ENCODE peak calls at places on chromosomes 11 and 22, in ten cellular contexts. One of them, this sample, is unnamed.
A peak's percentile ranks its signal among the peaks of the same experiment; 100 is the strongest.

GRCh38 chr11:76094729-76095128 is 111.6 kb downstream of the WNT11 start:
- DNase-seq in endothelial cell of umbilical vein: no peak
- DNase-seq in tibial nerve: no peak
- DNase-seq in psoas muscle: no peak
- DNase-seq in brain microvascular endothelial cell: no peak
- DNase-seq in OCI-LY7: no peak
- DNase-seq in K562: no peak
- DNase-seq in spleen: no peak
- DNase-seq in heart left ventricle: no peak
- DNase-seq in GM23338: no peak
- DNase-seq in this sample: no peak

GRCh38 chr11:65113361-65113756 is 1.7 kb downstream of the TM7SF2 start:
- DNase-seq in OCI-LY7: no peak
- DNase-seq in endothelial cell of umbilical vein: no peak
- DNase-seq in K562: no peak
- DNase-seq in spleen: no peak
- DNase-seq in heart left ventricle: no peak
- DNase-seq in brain microvascular endothelial cell: no peak
- DNase-seq in tibial nerve: no peak
- DNase-seq in psoas muscle: no peak
- DNase-seq in GM23338: no peak
- DNase-seq in this sample: peak; percentile 25

GRCh38 chr22:24466831-24467249 is 28.3 kb upstream of the UPB1 start:
- DNase-seq in GM23338: no peak
- DNase-seq in heart left ventricle: peak; percentile 49
- DNase-seq in tibial nerve: peak; percentile 36
- DNase-seq in brain microvascular endothelial cell: peak; percentile 93
- DNase-seq in endothelial cell of umbilical vein: peak; percentile 94
- DNase-seq in K562: peak; percentile 27
- DNase-seq in spleen: no peak
- DNase-seq in psoas muscle: no peak
- DNase-seq in OCI-LY7: no peak
- DNase-seq in this sample: peak; percentile 33

GRCh38 chr11:36945384-36945783 is 347.3 kb upstream of the RAG2 start:
- DNase-seq in brain microvascular endothelial cell: no peak
- DNase-seq in tibial nerve: no peak
- DNase-seq in heart left ventricle: no peak
- DNase-seq in spleen: no peak
- DNase-seq in OCI-LY7: peak; percentile 3
- DNase-seq in GM23338: no peak
- DNase-seq in psoas muscle: no peak
- DNase-seq in endothelial cell of umbilical vein: no peak
- DNase-seq in K562: no peak
- DNase-seq in this sample: no peak

GRCh38 chr11:95459268-95460040 is 228.5 kb upstream of the SESN3 start:
- DNase-seq in GM23338: no peak
- DNase-seq in psoas muscle: no peak
- DNase-seq in K562: no peak
- DNase-seq in tibial nerve: no peak
- DNase-seq in heart left ventricle: no peak
- DNase-seq in OCI-LY7: no peak
- DNase-seq in endothelial cell of umbilical vein: peak; percentile 7
- DNase-seq in brain microvascular endothelial cell: no peak
- DNase-seq in spleen: no peak
- DNase-seq in this sample: no peak

GRCh38 chr11:71977090-71977489 is 21.6 kb upstream of the IL18BP start:
- DNase-seq in OCI-LY7: no peak
- DNase-seq in spleen: no peak
- DNase-seq in GM23338: no peak
- DNase-seq in psoas muscle: no peak
- DNase-seq in heart left ventricle: no peak
- DNase-seq in endothelial cell of umbilical vein: no peak
- DNase-seq in brain microvascular endothelial cell: no peak
- DNase-seq in tibial nerve: no peak
- DNase-seq in K562: no peak
- DNase-seq in this sample: no peak

GRCh38 chr22:24954114-24954463 is 1.6 kb downstream of the KIAA1671 start:
- DNase-seq in endothelial cell of umbilical vein: peak; percentile 22
- DNase-seq in spleen: no peak
- DNase-seq in psoas muscle: no peak
- DNase-seq in heart left ventricle: no peak
- DNase-seq in tibial nerve: no peak
- DNase-seq in K562: no peak
- DNase-seq in brain microvascular endothelial cell: no peak
- DNase-seq in OCI-LY7: no peak
- DNase-seq in GM23338: peak; percentile 21
- DNase-seq in this sample: no peak

GRCh38 chr11:28581286-28582242 is 473.4 kb downstream of the METTL15 start:
- DNase-seq in brain microvascular endothelial cell: peak; percentile 42
- DNase-seq in endothelial cell of umbilical vein: no peak
- DNase-seq in heart left ventricle: no peak
- DNase-seq in spleen: no peak
- DNase-seq in OCI-LY7: no peak
- DNase-seq in psoas muscle: no peak
- DNase-seq in K562: no peak
- DNase-seq in tibial nerve: no peak
- DNase-seq in GM23338: peak; percentile 21
- DNase-seq in this sample: no peak

GRCh38 chr11:46535688-46536087 is 58.1 kb downstream of the AMBRA1 start:
- DNase-seq in tibial nerve: no peak
- DNase-seq in spleen: no peak
- DNase-seq in K562: no peak
- DNase-seq in brain microvascular endothelial cell: no peak
- DNase-seq in psoas muscle: no peak
- DNase-seq in OCI-LY7: no peak
- DNase-seq in GM23338: no peak
- DNase-seq in endothelial cell of umbilical vein: no peak
- DNase-seq in heart left ventricle: no peak
- DNase-seq in this sample: no peak

GRCh38 chr11:46537851-46538295 is 56.0 kb downstream of the AMBRA1 start:
- DNase-seq in spleen: no peak
- DNase-seq in psoas muscle: peak; percentile 71
- DNase-seq in endothelial cell of umbilical vein: peak; percentile 75
- DNase-seq in tibial nerve: peak; percentile 51
- DNase-seq in OCI-LY7: peak; percentile 80
- DNase-seq in K562: peak; percentile 78
- DNase-seq in GM23338: peak; percentile 97
- DNase-seq in brain microvascular endothelial cell: peak; percentile 59
- DNase-seq in heart left ventricle: peak; percentile 60
- DNase-seq in this sample: peak; percentile 54

GRCh38 chr11:46534713-46535112 is 59.1 kb downstream of the AMBRA1 start:
- DNase-seq in psoas muscle: no peak
- DNase-seq in GM23338: no peak
- DNase-seq in K562: no peak
- DNase-seq in brain microvascular endothelial cell: no peak
- DNase-seq in spleen: no peak
- DNase-seq in heart left ventricle: no peak
- DNase-seq in tibial nerve: no peak
- DNase-seq in endothelial cell of umbilical vein: no peak
- DNase-seq in OCI-LY7: no peak
- DNase-seq in this sample: no peak

GRCh38 chr11:46533396-46534110 is 60.3 kb downstream of the AMBRA1 start:
- DNase-seq in tibial nerve: no peak
- DNase-seq in GM23338: no peak
- DNase-seq in K562: no peak
- DNase-seq in endothelial cell of umbilical vein: no peak
- DNase-seq in OCI-LY7: no peak
- DNase-seq in heart left ventricle: no peak
- DNase-seq in brain microvascular endothelial cell: no peak
- DNase-seq in spleen: no peak
- DNase-seq in psoas muscle: no peak
- DNase-seq in this sample: no peak

DNA sequence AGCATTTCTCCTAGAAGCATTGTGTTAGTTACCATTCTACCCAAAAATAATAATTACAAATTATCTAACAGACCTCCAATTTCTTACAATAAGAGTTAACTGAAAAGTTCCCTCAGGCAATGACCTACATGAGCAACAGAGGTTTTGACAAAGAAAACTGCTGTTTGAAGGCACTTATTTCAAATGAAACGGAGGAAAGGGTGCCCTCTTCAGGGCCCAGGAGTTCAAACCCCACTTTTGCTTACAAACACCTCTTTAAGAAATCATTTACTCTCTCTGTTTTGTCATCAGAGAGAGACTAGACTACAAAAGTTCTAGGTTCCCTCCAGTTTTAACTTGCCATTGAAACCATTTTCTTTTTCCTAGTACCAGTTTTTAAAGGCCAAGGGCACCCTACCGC is 56.7 kb downstream of the AMBRA1 start:
- DNase-seq in psoas muscle: no peak
- DNase-seq in heart left ventricle: no peak
- DNase-seq in spleen: no peak
- DNase-seq in endothelial cell of umbilical vein: no peak
- DNase-seq in brain microvascular endothelial cell: no peak
- DNase-seq in tibial nerve: no peak
- DNase-seq in OCI-LY7: no peak
- DNase-seq in GM23338: peak; percentile 74
- DNase-seq in K562: no peak
- DNase-seq in this sample: no peak
- TF ChIP-seq CTCF in psoas muscle: no peak
- TF ChIP-seq CTCF in heart left ventricle: no peak
- TF ChIP-seq CTCF in spleen: no peak
- TF ChIP-seq CTCF in endothelial cell of umbilical vein: no peak
- TF ChIP-seq CTCF in brain microvascular endothelial cell: peak; percentile 39
- TF ChIP-seq CTCF in tibial nerve: no peak
- TF ChIP-seq CTCF in OCI-LY7: peak; percentile 11
- TF ChIP-seq CTCF in GM23338: peak; percentile 58
- TF ChIP-seq CTCF in K562: no peak
- TF ChIP-seq CTCF in this sample: no peak

GRCh38 chr22:45508814-45509213 is 6.1 kb downstream of the FBLN1 start:
- DNase-seq in K562: no peak
- DNase-seq in GM23338: no peak
- DNase-seq in endothelial cell of umbilical vein: no peak
- DNase-seq in OCI-LY7: no peak
- DNase-seq in heart left ventricle: no peak
- DNase-seq in spleen: no peak
- DNase-seq in brain microvascular endothelial cell: no peak
- DNase-seq in tibial nerve: no peak
- DNase-seq in psoas muscle: no peak
- DNase-seq in this sample: no peak
- H3K4me3 ChIP-seq in K562: no peak overlapping the region
- H3K4me3 ChIP-seq in GM23338: no peak overlapping the region
- H3K4me3 ChIP-seq in endothelial cell of umbilical vein: no peak overlapping the region
- H3K4me3 ChIP-seq in OCI-LY7: no peak overlapping the region
- H3K4me3 ChIP-seq in heart left ventricle: no peak overlapping the region
- H3K4me3 ChIP-seq in spleen: no peak overlapping the region
- H3K4me3 ChIP-seq in brain microvascular endothelial cell: no peak overlapping the region
- H3K4me3 ChIP-seq in tibial nerve: no peak overlapping the region
- H3K4me3 ChIP-seq in psoas muscle: no peak overlapping the region
- H3K4me3 ChIP-seq in this sample: no peak overlapping the region

GRCh38 chr11:73034777-73035176 is 107.3 kb downstream of the FCHSD2 start:
- DNase-seq in heart left ventricle: no peak
- DNase-seq in brain microvascular endothelial cell: no peak
- DNase-seq in GM23338: no peak
- DNase-seq in endothelial cell of umbilical vein: no peak
- DNase-seq in spleen: no peak
- DNase-seq in psoas muscle: no peak
- DNase-seq in tibial nerve: no peak
- DNase-seq in K562: no peak
- DNase-seq in OCI-LY7: no peak
- DNase-seq in this sample: no peak

GRCh38 chr11:73034330-73034729 is 107.8 kb downstream of the FCHSD2 start:
- DNase-seq in spleen: no peak
- DNase-seq in heart left ventricle: no peak
- DNase-seq in psoas muscle: no peak
- DNase-seq in tibial nerve: no peak
- DNase-seq in endothelial cell of umbilical vein: no peak
- DNase-seq in GM23338: no peak
- DNase-seq in brain microvascular endothelial cell: no peak
- DNase-seq in K562: no peak
- DNase-seq in OCI-LY7: no peak
- DNase-seq in this sample: no peak

GRCh38 chr11:73040046-73040445 is 102.1 kb downstream of the FCHSD2 start:
- DNase-seq in OCI-LY7: no peak
- DNase-seq in GM23338: peak; percentile 22
- DNase-seq in K562: no peak
- DNase-seq in endothelial cell of umbilical vein: no peak
- DNase-seq in heart left ventricle: no peak
- DNase-seq in psoas muscle: no peak
- DNase-seq in brain microvascular endothelial cell: no peak
- DNase-seq in tibial nerve: no peak
- DNase-seq in spleen: no peak
- DNase-seq in this sample: no peak
- H3K36me3 ChIP-seq in OCI-LY7: peaks cover 95% of the 10 kb centered on the region
- H3K36me3 ChIP-seq in GM23338: no peaks in the 10 kb centered on the region
- H3K36me3 ChIP-seq in K562: no peaks in the 10 kb centered on the region
- H3K36me3 ChIP-seq in endothelial cell of umbilical vein: peaks cover 3% of the 10 kb centered on the region
- H3K36me3 ChIP-seq in heart left ventricle: peaks cover 6% of the 10 kb centered on the region
- H3K36me3 ChIP-seq in psoas muscle: no peaks in the 10 kb centered on the region
- H3K36me3 ChIP-seq in brain microvascular endothelial cell: no peaks in the 10 kb centered on the region
- H3K36me3 ChIP-seq in tibial nerve: no peaks in the 10 kb centered on the region
- H3K36me3 ChIP-seq in spleen: no peaks in the 10 kb centered on the region
- H3K36me3 ChIP-seq in this sample: no peaks in the 10 kb centered on the region

DNA sequence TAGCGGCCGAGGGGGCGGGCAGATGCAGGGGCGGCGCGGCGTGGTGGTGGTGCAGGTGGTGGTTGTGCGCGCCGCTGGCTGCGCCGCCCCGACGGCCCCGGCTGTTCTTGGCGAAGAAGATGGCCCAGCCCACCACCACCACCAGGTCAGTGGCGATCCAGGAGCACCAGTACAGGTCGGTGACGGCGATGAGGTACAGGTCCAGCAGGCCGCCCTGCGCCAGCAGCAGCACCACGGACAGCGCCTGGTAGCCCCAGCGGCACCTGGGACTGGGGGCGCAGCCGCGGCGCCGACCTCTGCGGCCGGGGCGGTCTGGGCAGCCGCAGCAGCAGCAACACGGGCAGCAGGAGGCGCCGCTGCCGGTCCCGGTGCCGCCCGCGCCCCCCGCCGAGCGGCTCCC is 879 bp downstream of the TMEM121B start:
- DNase-seq in heart left ventricle: peak; percentile 70
- DNase-seq in GM23338: peak; percentile 92
- DNase-seq in endothelial cell of umbilical vein: peak; percentile 31
- DNase-seq in spleen: peak; percentile 89
- DNase-seq in K562: peak; percentile 71
- DNase-seq in psoas muscle: peak; percentile 82
- DNase-seq in brain microvascular endothelial cell: no peak
- DNase-seq in tibial nerve: no peak
- DNase-seq in OCI-LY7: no peak
- DNase-seq in this sample: no peak
- TF ChIP-seq CTCF in heart left ventricle: no peak
- TF ChIP-seq CTCF in GM23338: no peak
- TF ChIP-seq CTCF in endothelial cell of umbilical vein: no peak
- TF ChIP-seq CTCF in spleen: no peak
- TF ChIP-seq CTCF in K562: no peak
- TF ChIP-seq CTCF in psoas muscle: no peak
- TF ChIP-seq CTCF in brain microvascular endothelial cell: no peak
- TF ChIP-seq CTCF in tibial nerve: no peak
- TF ChIP-seq CTCF in OCI-LY7: no peak
- TF ChIP-seq CTCF in this sample: no peak

This sample was measured in uterus.